ENCODE peak calls at places on chromosomes 12 and 14, in eight cellular contexts. W, G, X, L, Y, R, H and E are unnamed samples.

GRCh38 chr12:95976416-95976832 is 19.7 kb downstream of the HAL start:
- DNase-seq in W (peak; percentile 36), G (peak; percentile 46), X (no peak), L (peak; percentile 36), Y (no peak), R (no peak), H (peak; percentile 31), E (no peak)

GRCh38 chr12:85923767-85924331 is 49.8 kb downstream of the NTS start:
- DNase-seq in W (no peak), G (peak; percentile 60), X (no peak), L (peak; percentile 59), Y (no peak), R (no peak), H (peak; percentile 55), E (no peak)

GRCh38 chr12:98440165-98440581 is 75.2 kb upstream of the TMPO start:
- DNase-seq in W (peak; percentile 94), G (peak; percentile 60), X (peak; percentile 35), L (peak; percentile 98), Y (no peak), R (peak; percentile 98), H (peak; percentile 99), E (peak; percentile 86)

GRCh38 chr12:75863475-75863874 is 168.1 kb downstream of the PHLDA1 start:
- DNase-seq in W (no peak), G (no peak), X (no peak), L (peak; percentile 39), Y (no peak), R (no peak), H (no peak), E (no peak)

GRCh38 chr14:103372552-103373304 is 12.5 kb upstream of the MARK3 start:
- DNase-seq in W (no peak), G (peak; percentile 97), X (peak; percentile 30), L (peak; percentile 93), Y (no peak), R (peak; percentile 89), H (peak; percentile 85), E (no peak)

GRCh38 chr14:76917158-76917596 is 91.0 kb downstream of the LRRC74A start:
- DNase-seq in W (peak; percentile 81), G (peak; percentile 85), X (peak; percentile 65), L (peak; percentile 80), Y (peak; percentile 41), R (peak; percentile 82), H (peak; percentile 82), E (no peak)

GRCh38 chr14:102581193-102581592 is 11.3 kb upstream of the RCOR1 start:
- DNase-seq in W (no peak), G (no peak), X (no peak), L (no peak), Y (no peak), R (no peak), H (no peak), E (no peak)

GRCh38 chr14:104650057-104650980 is 39.1 kb upstream of the INF2 start:
- DNase-seq in W (no peak), G (peak; percentile 59), X (peak; percentile 69), L (peak; percentile 29), Y (peak; percentile 36), R (peak; percentile 11), H (peak; percentile 66), E (no peak)

GRCh38 chr12:21617030-21617429 is 12.4 kb upstream of the GYS2 start:
- DNase-seq in W (no peak), G (no peak), X (no peak), L (no peak), Y (no peak), R (no peak), H (no peak), E (no peak)

GRCh38 chr14:101451166-101451565 is 110.1 kb upstream of the DIO3 start:
- DNase-seq in W (no peak), G (no peak), X (peak; percentile 9), L (no peak), Y (no peak), R (no peak), H (no peak), E (no peak)

GRCh38 chr14:31945701-31946100 is 131.4 kb upstream of the ARHGAP5 start:
- DNase-seq in W (no peak), G (no peak), X (no peak), L (no peak), Y (no peak), R (no peak), H (no peak), E (no peak)

GRCh38 chr12:12693111-12693671 is 2.8 kb downstream of the GPR19 start:
- DNase-seq in W (no peak), G (no peak), X (no peak), L (no peak), Y (no peak), R (no peak), H (no peak), E (no peak)

GRCh38 chr14:103535081-103535890 is 6.3 kb downstream of the TRMT61A start:
- DNase-seq in W (no peak), G (no peak), X (no peak), L (no peak), Y (no peak), R (no peak), H (no peak), E (no peak)

GRCh38 chr12:100443434-100443833 is 30.2 kb upstream of the NR1H4 start:
- DNase-seq in W (no peak), G (no peak), X (no peak), L (peak; percentile 0), Y (no peak), R (no peak), H (peak; percentile 4), E (no peak)

GRCh38 chr12:49623142-49623899 is at the start of gene PRPF40B:
- DNase-seq in W (peak; percentile 85), G (peak; percentile 84), X (peak; percentile 93), L (peak; percentile 77), Y (peak; percentile 84), R (peak; percentile 65), H (peak; percentile 89), E (peak; percentile 91)
- TF ChIP-seq CTCF in W (peak; percentile 34), G (peak; percentile 33), X (no peak), L (peak; percentile 30), Y (peak; percentile 46), R (peak; percentile 44), H (peak; percentile 43), E (peak; percentile 26)

GRCh38 chr12:1836241-1836803 is 16.0 kb downstream of the LRTM2 start:
- DNase-seq in W (no peak), G (no peak), X (no peak), L (no peak), Y (no peak), R (no peak), H (no peak), E (no peak)
- H3K27ac ChIP-seq in W (no peak overlapping the region), G (no peak overlapping the region), X (no peak overlapping the region), L (no peak overlapping the region), Y (no peak overlapping the region), R (no peak overlapping the region), H (no peak overlapping the region), E (no peak overlapping the region)

GRCh38 chr12:131605304-131605829 is 105.5 kb upstream of the SFSWAP start:
- DNase-seq in W (no peak), G (no peak), X (no peak), L (no peak), Y (no peak), R (no peak), H (no peak), E (no peak)
- H3K4me3 ChIP-seq in W (no peak overlapping the region), G (no peak overlapping the region), X (no peak overlapping the region), L (no peak overlapping the region), Y (no peak overlapping the region), R (no peak overlapping the region), H (no peak overlapping the region), E (no peak overlapping the region)

GRCh38 chr12:66144796-66145754 is 14.5 kb upstream of the LLPH start:
- DNase-seq in W (peak; percentile 66), G (peak; percentile 91), X (peak; percentile 65), L (peak; percentile 46), Y (peak; percentile 62), R (peak; percentile 59), H (peak; percentile 95), E (no peak)

GRCh38 chr12:66154776-66155175 is 15.0 kb downstream of the TMBIM4 start:
- DNase-seq in W (no peak), G (no peak), X (no peak), L (peak; percentile 25), Y (no peak), R (no peak), H (peak; percentile 46), E (no peak)

GRCh38 chr12:66152732-66153131 is 17.1 kb downstream of the TMBIM4 start:
- DNase-seq in W (no peak), G (peak; percentile 27), X (no peak), L (peak; percentile 49), Y (no peak), R (no peak), H (peak; percentile 47), E (no peak)

GRCh38 chr12:66143868-66144267 is 13.3 kb upstream of the LLPH start:
- DNase-seq in W (no peak), G (no peak), X (no peak), L (no peak), Y (no peak), R (no peak), H (no peak), E (no peak)

GRCh38 chr12:66149702-66150398 is 19.3 kb upstream of the LLPH start:
- DNase-seq in W (no peak), G (peak; percentile 15), X (peak; percentile 74), L (no peak), Y (no peak), R (no peak), H (peak; percentile 28), E (no peak)
- TF ChIP-seq CTCF in W (no peak), G (peak; percentile 20), X (no peak), L (no peak), Y (no peak), R (peak; percentile 42), H (peak; percentile 10), E (no peak)

GRCh38 chr14:90005441-90005840 is 49.7 kb downstream of the TDP1 start:
- DNase-seq in W (no peak), G (no peak), X (no peak), L (no peak), Y (no peak), R (no peak), H (no peak), E (no peak)

GRCh38 chr14:90005939-90006530 is 50.3 kb downstream of the TDP1 start:
- DNase-seq in W (no peak), G (no peak), X (no peak), L (no peak), Y (no peak), R (no peak), H (no peak), E (no peak)

GRCh38 chr14:90000935-90001334 is 45.2 kb downstream of the TDP1 start:
- DNase-seq in W (no peak), G (no peak), X (no peak), L (no peak), Y (no peak), R (no peak), H (no peak), E (no peak)

DNA sequence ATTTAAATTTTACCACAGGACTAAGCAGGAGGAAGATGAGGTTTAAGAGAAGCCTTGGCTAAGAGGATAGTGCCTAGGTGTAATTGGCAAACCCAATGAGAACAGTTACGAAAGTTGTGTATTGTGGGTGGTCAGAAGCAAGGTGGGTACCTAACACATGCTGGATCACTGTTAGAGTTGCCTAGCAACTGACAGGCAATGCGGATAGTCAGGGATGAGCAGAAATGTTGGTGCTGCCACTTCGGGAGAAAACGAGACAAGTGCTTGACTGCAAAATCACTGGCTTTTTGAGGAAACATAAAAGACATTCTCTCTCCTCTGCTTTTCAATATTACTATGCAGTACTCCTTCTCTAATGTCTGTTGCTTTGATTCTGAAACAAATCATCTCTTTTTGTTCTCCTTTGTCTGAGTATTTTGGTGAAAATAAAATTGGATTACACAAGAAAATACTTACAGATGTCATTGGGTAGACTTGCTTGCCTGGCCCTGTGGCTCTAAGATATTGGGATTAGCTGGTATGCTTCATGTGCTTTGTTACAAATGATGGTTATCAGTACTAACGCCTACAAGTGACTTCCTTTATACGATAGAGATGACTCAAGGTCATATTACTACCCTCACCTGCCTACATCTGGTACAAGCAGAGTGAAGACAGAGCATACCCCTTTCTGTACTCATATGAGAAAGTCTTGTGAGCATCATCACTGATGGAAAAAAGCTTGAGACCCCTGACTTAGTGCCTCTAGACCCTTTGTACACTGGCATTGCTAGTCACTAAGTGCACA is 48.0 kb downstream of the TDP1 start:
- DNase-seq in W (no peak), G (no peak), X (no peak), L (no peak), Y (no peak), R (no peak), H (no peak), E (no peak)
- H3K27ac ChIP-seq in W (no peak overlapping the region), G (no peak overlapping the region), X (no peak overlapping the region), L (no peak overlapping the region), Y (no peak overlapping the region), R (no peak overlapping the region), H (no peak overlapping the region), E (no peak overlapping the region)